ENCODE peak calls at places on chromosomes 6 and 20, in seven cellular contexts. K, V, R, J, M, H and L are unnamed samples.

GRCh38 chr6:118042855-118043254 is 135.8 kb downstream of the SLC35F1 start:
- DNase-seq in M (no peak), K (no peak), R (no peak), J (no peak), H (no peak), V (no peak), L (no peak)

GRCh38 chr6:143233563-143234285 is 173.0 kb downstream of the AIG1 start:
- DNase-seq in R (no peak), J (no peak), K (peak), M (no peak), H (peak), V (no peak), L (no peak)

GRCh38 chr6:3697609-3698008 is 53.9 kb downstream of the PXDC1 start:
- DNase-seq in K (no peak), J (no peak), V (peak), R (no peak), H (peak), M (peak), L (no peak)

GRCh38 chr6:44514085-44514484 is 126.6 kb downstream of the CDC5L start:
- DNase-seq in V (no peak), R (no peak), H (no peak), K (no peak), J (no peak), M (no peak), L (no peak)

GRCh38 chr6:143872211-143872610 is 7.9 kb downstream of the ZC2HC1B start:
- DNase-seq in J (no peak), K (no peak), V (no peak), M (peak), H (peak), R (peak), L (peak)

GRCh38 chr20:24370249-24370648 is 99.2 kb upstream of the SYNDIG1 start:
- DNase-seq in R (no peak), H (no peak), V (no peak), M (no peak), J (no peak), K (no peak), L (no peak)

GRCh38 chr20:61640171-61640570 is 388.1 kb downstream of the CDH4 start:
- DNase-seq in M (peak), H (peak), J (no peak), K (no peak), R (no peak), V (peak), L (no peak)

GRCh38 chr20:25135031-25135430 is 53.1 kb upstream of the VSX1 start:
- DNase-seq in V (no peak), J (no peak), M (no peak), K (no peak), H (no peak), R (no peak), L (no peak)

GRCh38 chr20:20520776-20521175 is 152.9 kb downstream of the INSM1 start:
- DNase-seq in K (no peak), M (no peak), V (peak), R (no peak), H (peak), J (no peak), L (no peak)

GRCh38 chr20:872855-873520 is 39.5 kb downstream of the FAM110A start:
- DNase-seq in M (no peak), K (peak), J (no peak), R (no peak), H (no peak), V (no peak), L (no peak)

GRCh38 chr6:123681957-123682462 is 45.3 kb upstream of the TRDN start:
- DNase-seq in V (no peak), K (no peak), H (no peak), J (no peak), R (no peak), M (no peak), L (no peak)

GRCh38 chr6:30206799-30207618 is 6.2 kb downstream of the TRIM26 start:
- DNase-seq in R (no peak), K (peak), M (peak), V (peak), H (peak), J (no peak), L (no peak)

GRCh38 chr6:30855429-30856069 is 28.8 kb upstream of the DDR1 start:
- DNase-seq in K (no peak), R (no peak), J (no peak), M (no peak), H (no peak), V (no peak), L (no peak)

GRCh38 chr20:32458061-32458836 is 100.1 kb downstream of the ASXL1 start:
- DNase-seq in R (no peak), J (no peak), K (no peak), V (no peak), H (no peak), M (no peak), L (no peak)

GRCh38 chr6:38443750-38444149 is 196.0 kb downstream of the BTBD9 start:
- DNase-seq in V (no peak), K (no peak), H (no peak), J (peak), M (no peak), R (no peak), L (no peak)

GRCh38 chr6:147170269-147170668 is 33.9 kb upstream of the STXBP5 start:
- DNase-seq in K (no peak), H (peak), M (peak), R (no peak), V (peak), J (no peak), L (no peak)

GRCh38 chr6:116371384-116372209 is 850 bp downstream of the DSE start:
- DNase-seq in M (peak), J (peak), K (peak), V (peak), R (peak), H (peak), L (peak)

GRCh38 chr6:70413829-70414494 is 654 bp downstream of the FAM135A start:
- DNase-seq in V (no peak), J (peak), K (peak), H (peak), R (peak), M (peak), L (peak)

GRCh38 chr20:13325033-13325432 is 104.0 kb downstream of the ISM1 start:
- DNase-seq in V (peak), M (peak), J (peak), H (peak), K (peak), R (no peak), L (peak)

GRCh38 chr6:109865968-109866367 is 112.1 kb upstream of the GPR6 start:
- DNase-seq in V (no peak), M (no peak), K (no peak), R (no peak), H (no peak), J (no peak), L (no peak)
- TF ChIP-seq CTCF in V (no peak), M (no peak), K (no peak), R (no peak), H (no peak), J (no peak), L (no peak)

DNA sequence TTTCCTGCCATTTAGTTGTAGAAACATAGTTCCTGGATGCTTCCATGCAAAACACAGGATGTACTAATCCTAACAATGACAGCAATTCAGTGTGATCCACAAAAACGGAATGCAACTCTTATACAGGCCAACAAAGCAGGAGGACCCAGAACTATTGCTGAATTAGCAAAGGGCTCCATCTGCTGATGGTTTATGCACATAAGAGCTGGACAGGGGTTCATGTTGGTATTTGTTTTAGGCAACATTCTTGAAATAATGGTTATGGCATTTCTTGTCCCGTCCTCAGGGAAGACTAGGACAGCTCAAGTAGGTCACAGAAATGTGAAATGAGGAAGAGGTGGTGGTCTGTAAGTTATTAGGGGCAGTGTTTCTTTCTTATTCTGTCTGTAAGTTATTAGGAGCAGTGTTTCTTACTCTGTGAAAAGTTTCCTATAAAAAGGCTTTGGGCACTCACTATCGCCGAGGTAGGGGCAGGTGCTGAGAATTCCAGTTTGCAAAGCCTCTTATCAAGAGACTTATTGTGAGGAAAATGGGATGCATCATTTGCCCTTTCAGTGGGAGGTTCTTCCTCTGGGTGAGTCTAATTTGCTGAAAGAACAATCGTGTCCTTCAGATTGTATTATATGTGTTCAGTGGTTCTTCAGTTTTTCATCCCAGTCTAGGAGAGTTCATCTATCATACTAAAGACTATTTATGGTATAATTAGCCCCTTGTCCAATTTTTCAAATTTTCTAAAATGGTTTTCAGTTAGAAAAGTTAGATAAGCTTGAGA is 171.1 kb downstream of the MCHR2 start:
- DNase-seq in R (peak), J (peak), K (peak), M (peak), V (peak), H (peak), L (peak)
- TF ChIP-seq CTCF in R (no peak), J (peak), K (peak), M (peak), V (peak), H (peak), L (no peak)

GRCh38 chr6:36893976-36894932 is 8.5 kb downstream of the C6orf89 start:
- DNase-seq in K (no peak), J (no peak), V (no peak), M (no peak), H (no peak), R (no peak), L (no peak)

GRCh38 chr6:36897629-36898028 is 11.9 kb downstream of the C6orf89 start:
- DNase-seq in H (peak), M (no peak), J (no peak), K (peak), V (no peak), R (no peak), L (peak)
- TF ChIP-seq CTCF in H (peak), M (no peak), J (no peak), K (peak), V (peak), R (no peak), L (peak)

GRCh38 chr20:48930035-48930434 is 8.5 kb downstream of the ARFGEF2 start:
- DNase-seq in J (no peak), K (no peak), R (no peak), M (peak), V (no peak), H (no peak), L (no peak)

GRCh38 chr20:48932375-48932941 is 10.9 kb downstream of the ARFGEF2 start:
- DNase-seq in M (no peak), K (no peak), R (no peak), V (peak), H (no peak), J (no peak), L (no peak)

GRCh38 chr20:48930878-48931277 is 9.4 kb downstream of the ARFGEF2 start:
- DNase-seq in V (no peak), J (no peak), R (no peak), K (no peak), M (no peak), H (no peak), L (no peak)

GRCh38 chr20:48931527-48932374 is 10.2 kb downstream of the ARFGEF2 start:
- DNase-seq in H (no peak), M (no peak), K (no peak), V (no peak), J (no peak), R (no peak), L (no peak)

DNA sequence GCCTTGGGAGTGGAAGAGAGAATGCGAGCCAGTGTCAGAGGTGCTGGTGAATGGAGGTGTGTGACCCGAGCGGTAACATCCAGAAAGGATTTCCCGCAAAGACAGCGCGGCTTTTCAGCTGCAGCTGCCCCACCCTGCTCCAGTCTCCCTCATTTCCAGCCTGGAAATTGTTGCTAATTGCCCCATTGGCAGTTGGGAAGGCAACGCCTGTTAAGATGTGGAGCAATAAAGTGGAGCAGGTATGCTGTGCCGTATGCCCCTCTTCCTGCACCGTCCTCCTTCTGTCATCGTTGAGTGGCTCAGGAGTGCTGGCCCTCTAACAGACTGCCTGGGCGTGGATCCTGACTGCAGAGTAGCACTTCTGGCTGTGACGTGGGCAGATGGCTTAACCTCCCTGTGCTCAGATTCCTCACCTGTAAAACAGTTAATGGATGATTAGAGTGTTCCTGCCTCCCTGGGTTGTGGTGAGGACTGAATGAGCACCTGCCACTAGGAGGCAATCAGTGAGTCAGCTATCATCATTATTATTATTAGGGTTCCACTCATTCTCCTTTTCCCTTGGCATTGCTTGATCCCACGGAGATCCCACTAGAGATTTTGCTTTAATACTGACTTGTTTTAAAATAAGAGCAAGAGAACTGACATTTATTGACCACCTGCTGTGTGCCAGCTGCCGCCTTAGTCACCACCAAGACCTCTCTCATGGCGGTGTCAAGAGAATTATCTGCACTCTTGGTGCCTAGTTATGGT is 11.7 kb downstream of the ARFGEF2 start:
- DNase-seq in R (no peak), J (no peak), H (no peak), M (no peak), V (no peak), K (no peak), L (no peak)
- TF ChIP-seq CTCF in R (no peak), J (peak), H (no peak), M (no peak), V (no peak), K (no peak), L (no peak)

GRCh38 chr6:16498957-16499356 is 260.6 kb downstream of the GMPR start:
- DNase-seq in M (no peak), K (no peak), H (no peak), V (no peak), J (no peak), R (no peak), L (no peak)
- TF ChIP-seq CTCF in M (no peak), K (no peak), H (no peak), V (no peak), J (no peak), R (no peak), L (no peak)

DNA sequence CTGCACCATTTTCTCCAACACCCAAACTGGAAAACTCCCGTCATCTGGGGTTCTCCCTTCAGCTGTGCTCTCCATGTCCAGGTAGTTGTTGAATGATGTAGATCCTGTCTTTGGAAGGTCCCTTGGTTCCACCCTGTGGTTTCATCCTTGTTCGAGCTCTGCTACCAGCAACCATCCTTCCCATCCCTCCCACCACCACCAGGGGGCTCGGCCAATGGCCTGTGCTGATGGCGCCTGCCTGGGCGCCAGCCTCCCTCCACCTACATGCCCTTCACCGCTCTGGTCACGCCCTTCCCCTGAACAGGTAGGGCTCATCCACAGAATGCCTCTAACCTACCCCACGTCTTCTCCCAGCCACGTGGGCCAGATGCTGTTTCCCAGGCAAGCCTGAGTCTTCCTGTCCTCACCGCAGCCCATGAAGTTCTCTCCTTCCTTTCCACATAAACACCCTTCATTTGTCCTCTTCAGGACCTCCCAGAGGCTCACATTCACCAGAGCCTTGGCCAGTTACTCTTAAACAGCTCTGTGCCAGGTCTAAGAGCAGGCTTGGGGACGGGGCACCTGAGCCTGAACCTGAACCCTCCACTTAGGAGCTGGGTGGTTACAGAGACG is 75.1 kb upstream of the DUSP22 start:
- DNase-seq in R (no peak), V (no peak), K (peak), J (peak), H (peak), M (no peak), L (peak)
- TF ChIP-seq CTCF in R (peak), V (peak), K (peak), J (peak), H (peak), M (peak), L (peak)

DNA sequence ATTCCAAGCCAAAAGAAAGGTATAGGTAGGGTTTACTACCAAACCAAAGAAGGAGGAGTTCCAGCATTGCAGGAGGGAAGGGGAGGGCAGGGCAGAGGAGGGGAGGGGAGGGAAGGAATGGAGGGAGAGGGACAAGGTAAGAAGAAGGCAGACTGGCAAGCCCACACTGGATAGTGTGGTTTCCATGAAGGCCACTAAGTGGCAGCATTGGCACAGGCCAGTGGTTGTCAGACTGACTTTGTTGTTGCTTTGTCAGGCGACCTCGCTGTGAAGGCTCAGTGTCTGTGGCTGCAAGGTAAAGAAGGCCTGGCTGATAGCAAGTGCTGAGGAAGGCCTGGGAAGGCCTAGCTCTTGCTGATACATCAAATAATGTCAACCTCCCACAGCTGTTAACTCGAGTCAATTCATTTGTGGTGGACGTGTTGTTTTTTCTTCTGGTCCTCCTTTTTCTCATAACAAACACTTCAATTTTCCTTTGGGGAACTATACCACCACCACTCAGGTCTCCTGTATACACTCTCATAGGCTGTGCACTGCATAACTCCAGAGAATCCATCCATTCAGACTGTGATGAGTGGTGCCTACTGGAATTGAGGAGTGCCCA is 7.7 kb upstream of the ZNF334 start:
- DNase-seq in M (peak), V (peak), H (peak), J (peak), R (peak), K (peak), L (peak)
- TF ChIP-seq CTCF in M (peak), V (peak), H (peak), J (peak), R (peak), K (peak), L (peak)

GRCh38 chr6:138691595-138692057 is 81.9 kb upstream of the CCDC28A start:
- DNase-seq in H (peak), K (peak), M (peak), V (peak), R (no peak), J (peak), L (peak)

GRCh38 chr6:138690975-138691594 is 82.5 kb upstream of the CCDC28A start:
- DNase-seq in M (no peak), H (no peak), J (no peak), K (no peak), V (no peak), R (peak), L (no peak)

GRCh38 chr6:138692058-138692977 is 81.3 kb upstream of the CCDC28A start:
- DNase-seq in R (peak), M (peak), V (peak), K (peak), H (peak), J (peak), L (peak)

GRCh38 chr6:138695193-138695592 is 78.4 kb upstream of the CCDC28A start:
- DNase-seq in V (no peak), J (no peak), M (no peak), R (no peak), H (no peak), K (no peak), L (no peak)

GRCh38 chr6:138692978-138693909 is 80.3 kb upstream of the CCDC28A start:
- DNase-seq in K (peak), J (peak), H (peak), V (peak), M (peak), R (peak), L (peak)
- TF ChIP-seq CTCF in K (no peak), J (no peak), H (peak), V (no peak), M (peak), R (no peak), L (no peak)

DNA sequence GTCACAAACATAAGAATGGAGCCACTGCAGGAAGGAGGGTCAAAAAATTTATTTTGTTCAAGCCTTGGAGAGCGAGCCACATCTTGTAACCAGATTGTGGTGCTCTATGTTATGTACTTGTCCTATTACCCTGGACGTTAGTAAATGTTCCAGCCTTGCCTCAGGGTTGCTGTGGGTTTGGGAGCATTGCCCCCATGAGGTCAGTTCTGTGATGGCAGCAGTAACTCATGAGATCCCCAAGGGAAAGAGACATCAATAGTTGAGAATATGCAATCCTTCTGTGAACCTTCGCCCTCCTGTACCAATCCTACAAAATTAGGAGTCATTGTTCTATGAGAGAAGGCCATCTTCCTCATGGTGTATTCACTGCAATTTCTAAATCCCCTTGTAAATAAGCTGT is 16.4 kb upstream of the CFAP206 start:
- DNase-seq in J (peak), M (peak), K (peak), V (peak), H (peak), R (peak), L (peak)
- TF ChIP-seq CTCF in J (peak), M (peak), K (peak), V (peak), H (peak), R (peak), L (no peak)

GRCh38 chr6:37233541-37233940 is 24.0 kb upstream of the TBC1D22B start:
- DNase-seq in R (no peak), K (no peak), V (no peak), H (no peak), J (no peak), M (no peak), L (no peak)
- TF ChIP-seq CTCF in R (no peak), K (no peak), V (no peak), H (no peak), J (no peak), M (no peak), L (no peak)